ENCODE peak calls at places on chromosomes 1 and 21, in four cellular contexts. A is fibroblast of lung, V is cardiac muscle cell, N is WTC11. E is an unnamed sample.

GRCh38 chr1:109802136-109802900 is 38.6 kb upstream of the EPS8L3 start:
- DNase-seq in A (no peak), V (no peak), N (no peak), E (no peak)

GRCh38 chr21:44984792-44985440 is 45.1 kb downstream of the SLX9 start:
- DNase-seq in A (no peak), V (peak), N (peak), E (no peak)

GRCh38 chr1:209162651-209163050 is 420.9 kb upstream of the CAMK1G start:
- DNase-seq in A (peak), V (no peak), N (no peak), E (no peak)

GRCh38 chr1:69076631-69077030 is 491.1 kb upstream of the LRRC7 start:
- DNase-seq in A (no peak), V (no peak), N (no peak), E (no peak)

GRCh38 chr1:217896490-217896889 is 265.3 kb downstream of the SPATA17 start:
- DNase-seq in A (peak), V (no peak), N (no peak), E (no peak)

GRCh38 chr1:161066694-161067093 is 3.0 kb downstream of the ARHGAP30 start:
- DNase-seq in A (no peak), V (no peak), N (no peak), E (no peak)

GRCh38 chr1:6392081-6392879 is 1.3 kb downstream of the ACOT7 start:
- DNase-seq in A (no peak), V (no peak), N (no peak), E (peak)

GRCh38 chr21:15224346-15225086 is 159.7 kb upstream of the NRIP1 start:
- DNase-seq in A (peak), V (no peak), N (no peak), E (no peak)

GRCh38 chr1:18542351-18542750 is 61.6 kb downstream of the KLHDC7A start:
- DNase-seq in A (no peak), V (no peak), N (no peak), E (no peak)

GRCh38 chr1:101175474-101175873 is 61.3 kb upstream of the S1PR1 start:
- DNase-seq in A (no peak), V (no peak), N (no peak), E (no peak)

GRCh38 chr21:46216132-46216747 is 12.3 kb downstream of the LSS start:
- DNase-seq in A (no peak), V (no peak), N (no peak), E (no peak)

GRCh38 chr1:247865416-247865815 is 8.4 kb downstream of the TRIM58 start:
- DNase-seq in A (no peak), V (no peak), N (no peak), E (no peak)

GRCh38 chr1:51100264-51100880 is 1.7 kb upstream of the C1orf185 start:
- DNase-seq in A (no peak), V (no peak), N (no peak), E (no peak)

GRCh38 chr1:3879099-3879498 is 21.0 kb downstream of the C1orf174 start:
- DNase-seq in A (no peak), V (no peak), N (no peak), E (no peak)

GRCh38 chr1:7646164-7646563 is 124.9 kb upstream of the VAMP3 start:
- DNase-seq in A (no peak), V (no peak), N (no peak), E (no peak)

GRCh38 chr1:245946905-245947304 is 560.2 kb downstream of the SMYD3 start:
- DNase-seq in A (peak), V (no peak), N (no peak), E (no peak)

GRCh38 chr1:12438349-12438924 is 179.6 kb downstream of the DHRS3 start:
- DNase-seq in A (peak), V (no peak), N (no peak), E (no peak)

GRCh38 chr1:5753431-5754078 is 238.7 kb downstream of the NPHP4 start:
- DNase-seq in A (no peak), V (no peak), N (no peak), E (no peak)

E was measured in endothelial cell of umbilical vein.